ENCODE peak calls at places on chromosomes 3 and 15, in seven cellular contexts. One of them, this sample, is unnamed.

GRCh38 chr3:13474776-13475303 is 5.3 kb upstream of the HDAC11 start:
- DNase-seq in tibial artery: no peak
- DNase-seq in sigmoid colon: no peak
- DNase-seq in A549: no peak
- DNase-seq in esophagus squamous epithelium: no peak
- DNase-seq in ovary: peak; percentile 17
- DNase-seq in GM23338: no peak
- DNase-seq in this sample: no peak

GRCh38 chr3:172277151-172277652 is 171.1 kb downstream of the GHSR start:
- DNase-seq in tibial artery: no peak
- DNase-seq in sigmoid colon: no peak
- DNase-seq in A549: no peak
- DNase-seq in esophagus squamous epithelium: no peak
- DNase-seq in ovary: no peak
- DNase-seq in GM23338: no peak
- DNase-seq in this sample: no peak

GRCh38 chr15:40511093-40511471 is 40.3 kb downstream of the CHST14 start:
- DNase-seq in tibial artery: no peak
- DNase-seq in sigmoid colon: no peak
- DNase-seq in A549: no peak
- DNase-seq in esophagus squamous epithelium: no peak
- DNase-seq in ovary: no peak
- DNase-seq in GM23338: peak; percentile 32
- DNase-seq in this sample: no peak

GRCh38 chr15:71739355-71739754 is 71.0 kb upstream of the NR2E3 start:
- DNase-seq in tibial artery: no peak
- DNase-seq in sigmoid colon: no peak
- DNase-seq in A549: no peak
- DNase-seq in esophagus squamous epithelium: no peak
- DNase-seq in ovary: no peak
- DNase-seq in GM23338: no peak
- DNase-seq in this sample: no peak

GRCh38 chr3:105970283-105970682 is 101.5 kb upstream of the CBLB start:
- DNase-seq in tibial artery: peak; percentile 58
- DNase-seq in sigmoid colon: no peak
- DNase-seq in A549: peak; percentile 17
- DNase-seq in esophagus squamous epithelium: no peak
- DNase-seq in ovary: no peak
- DNase-seq in GM23338: no peak
- DNase-seq in this sample: peak; percentile 63

GRCh38 chr3:152309535-152310317 is 41.0 kb downstream of the MBNL1 start:
- DNase-seq in tibial artery: no peak
- DNase-seq in sigmoid colon: no peak
- DNase-seq in A549: no peak
- DNase-seq in esophagus squamous epithelium: no peak
- DNase-seq in ovary: no peak
- DNase-seq in GM23338: no peak
- DNase-seq in this sample: no peak

GRCh38 chr3:27905625-27906024 is 183.5 kb upstream of the EOMES start:
- DNase-seq in tibial artery: no peak
- DNase-seq in sigmoid colon: no peak
- DNase-seq in A549: no peak
- DNase-seq in esophagus squamous epithelium: no peak
- DNase-seq in ovary: no peak
- DNase-seq in GM23338: no peak
- DNase-seq in this sample: no peak

GRCh38 chr3:63661242-63661641 is 8.8 kb downstream of the SNTN start:
- DNase-seq in tibial artery: no peak
- DNase-seq in sigmoid colon: no peak
- DNase-seq in A549: no peak
- DNase-seq in esophagus squamous epithelium: no peak
- DNase-seq in ovary: no peak
- DNase-seq in GM23338: peak; percentile 7
- DNase-seq in this sample: no peak

GRCh38 chr3:186110975-186111974 is 2.4 kb upstream of the ETV5 start:
- DNase-seq in tibial artery: peak; percentile 46
- DNase-seq in sigmoid colon: no peak
- DNase-seq in A549: no peak
- DNase-seq in esophagus squamous epithelium: no peak
- DNase-seq in ovary: no peak
- DNase-seq in GM23338: no peak
- DNase-seq in this sample: no peak

GRCh38 chr15:21260966-21261395 is 179.3 kb downstream of the POTEB3 start:
- DNase-seq in tibial artery: no peak
- DNase-seq in sigmoid colon: peak; percentile 62
- DNase-seq in A549: peak; percentile 5
- DNase-seq in esophagus squamous epithelium: no peak
- DNase-seq in ovary: peak; percentile 39
- DNase-seq in GM23338: no peak
- DNase-seq in this sample: no peak

GRCh38 chr3:43786102-43786952 is 95.6 kb downstream of the ABHD5 start:
- DNase-seq in tibial artery: no peak
- DNase-seq in sigmoid colon: no peak
- DNase-seq in A549: no peak
- DNase-seq in esophagus squamous epithelium: no peak
- DNase-seq in ovary: no peak
- DNase-seq in GM23338: no peak
- DNase-seq in this sample: peak; percentile 49

GRCh38 chr15:71237456-71238188 is 122.4 kb downstream of the THSD4 start:
- DNase-seq in tibial artery: no peak
- DNase-seq in sigmoid colon: no peak
- DNase-seq in A549: peak; percentile 97
- DNase-seq in esophagus squamous epithelium: no peak
- DNase-seq in ovary: peak; percentile 65
- DNase-seq in GM23338: no peak
- DNase-seq in this sample: peak; percentile 79

GRCh38 chr15:22952826-22953579 is 27.2 kb downstream of the CYFIP1 start:
- DNase-seq in tibial artery: no peak
- DNase-seq in sigmoid colon: peak; percentile 63
- DNase-seq in A549: no peak
- DNase-seq in esophagus squamous epithelium: no peak
- DNase-seq in ovary: peak; percentile 60
- DNase-seq in GM23338: peak; percentile 76
- DNase-seq in this sample: no peak

GRCh38 chr3:48650723-48651122 is 12.0 kb downstream of the CELSR3 start:
- DNase-seq in tibial artery: no peak
- DNase-seq in sigmoid colon: no peak
- DNase-seq in A549: no peak
- DNase-seq in esophagus squamous epithelium: no peak
- DNase-seq in ovary: no peak
- DNase-seq in GM23338: no peak
- DNase-seq in this sample: no peak

GRCh38 chr15:51366911-51367310 is 25.5 kb downstream of the GLDN start:
- DNase-seq in tibial artery: peak; percentile 82
- DNase-seq in sigmoid colon: no peak
- DNase-seq in A549: peak; percentile 82
- DNase-seq in esophagus squamous epithelium: no peak
- DNase-seq in ovary: peak; percentile 46
- DNase-seq in GM23338: no peak
- DNase-seq in this sample: no peak

GRCh38 chr3:170470063-170471006 is 51.7 kb downstream of the CLDN11 start:
- DNase-seq in tibial artery: no peak
- DNase-seq in sigmoid colon: no peak
- DNase-seq in A549: peak; percentile 21
- DNase-seq in esophagus squamous epithelium: no peak
- DNase-seq in ovary: no peak
- DNase-seq in GM23338: no peak
- DNase-seq in this sample: no peak

GRCh38 chr3:43872901-43873300 is 182.2 kb downstream of the ABHD5 start:
- DNase-seq in tibial artery: no peak
- DNase-seq in sigmoid colon: no peak
- DNase-seq in A549: peak; percentile 85
- DNase-seq in esophagus squamous epithelium: no peak
- DNase-seq in ovary: no peak
- DNase-seq in GM23338: no peak
- DNase-seq in this sample: peak; percentile 21

GRCh38 chr3:189588061-189588817 is 43.0 kb upstream of the TP63 start:
- DNase-seq in tibial artery: no peak
- DNase-seq in sigmoid colon: no peak
- DNase-seq in A549: peak; percentile 23
- DNase-seq in esophagus squamous epithelium: no peak
- DNase-seq in ovary: no peak
- DNase-seq in GM23338: no peak
- DNase-seq in this sample: no peak

GRCh38 chr15:91254766-91255165 is 154.7 kb downstream of the SV2B start:
- DNase-seq in tibial artery: no peak
- DNase-seq in sigmoid colon: no peak
- DNase-seq in A549: peak; percentile 13
- DNase-seq in esophagus squamous epithelium: no peak
- DNase-seq in ovary: no peak
- DNase-seq in GM23338: no peak
- DNase-seq in this sample: no peak

GRCh38 chr15:93089855-93090305 is 869 bp upstream of the RGMA start:
- DNase-seq in tibial artery: peak; percentile 43
- DNase-seq in sigmoid colon: peak; percentile 78
- DNase-seq in A549: no peak
- DNase-seq in esophagus squamous epithelium: no peak
- DNase-seq in ovary: peak; percentile 55
- DNase-seq in GM23338: no peak
- DNase-seq in this sample: no peak

GRCh38 chr15:93088200-93088980 is 621 bp downstream of the RGMA start:
- DNase-seq in tibial artery: peak; percentile 39
- DNase-seq in sigmoid colon: peak; percentile 77
- DNase-seq in A549: peak; percentile 31
- DNase-seq in esophagus squamous epithelium: no peak
- DNase-seq in ovary: peak; percentile 75
- DNase-seq in GM23338: peak; percentile 72
- DNase-seq in this sample: no peak

GRCh38 chr15:93091465-93091864 is 2.5 kb upstream of the RGMA start:
- DNase-seq in tibial artery: no peak
- DNase-seq in sigmoid colon: no peak
- DNase-seq in A549: no peak
- DNase-seq in esophagus squamous epithelium: no peak
- DNase-seq in ovary: no peak
- DNase-seq in GM23338: no peak
- DNase-seq in this sample: no peak

GRCh38 chr15:93087825-93088199 is 1.2 kb downstream of the RGMA start:
- DNase-seq in tibial artery: peak; percentile 76
- DNase-seq in sigmoid colon: peak; percentile 92
- DNase-seq in A549: peak; percentile 72
- DNase-seq in esophagus squamous epithelium: no peak
- DNase-seq in ovary: peak; percentile 88
- DNase-seq in GM23338: peak; percentile 89
- DNase-seq in this sample: peak; percentile 93

GRCh38 chr15:93088981-93089854 is at the start of gene RGMA:
- DNase-seq in tibial artery: no peak
- DNase-seq in sigmoid colon: peak; percentile 70
- DNase-seq in A549: no peak
- DNase-seq in esophagus squamous epithelium: no peak
- DNase-seq in ovary: peak; percentile 77
- DNase-seq in GM23338: peak; percentile 66
- DNase-seq in this sample: no peak
- TF ChIP-seq CTCF in tibial artery: no peak
- TF ChIP-seq CTCF in sigmoid colon: no peak
- TF ChIP-seq CTCF in A549: no peak
- TF ChIP-seq CTCF in esophagus squamous epithelium: no peak
- TF ChIP-seq CTCF in ovary: no peak
- TF ChIP-seq CTCF in GM23338: no peak
- TF ChIP-seq CTCF in this sample: no peak

DNA sequence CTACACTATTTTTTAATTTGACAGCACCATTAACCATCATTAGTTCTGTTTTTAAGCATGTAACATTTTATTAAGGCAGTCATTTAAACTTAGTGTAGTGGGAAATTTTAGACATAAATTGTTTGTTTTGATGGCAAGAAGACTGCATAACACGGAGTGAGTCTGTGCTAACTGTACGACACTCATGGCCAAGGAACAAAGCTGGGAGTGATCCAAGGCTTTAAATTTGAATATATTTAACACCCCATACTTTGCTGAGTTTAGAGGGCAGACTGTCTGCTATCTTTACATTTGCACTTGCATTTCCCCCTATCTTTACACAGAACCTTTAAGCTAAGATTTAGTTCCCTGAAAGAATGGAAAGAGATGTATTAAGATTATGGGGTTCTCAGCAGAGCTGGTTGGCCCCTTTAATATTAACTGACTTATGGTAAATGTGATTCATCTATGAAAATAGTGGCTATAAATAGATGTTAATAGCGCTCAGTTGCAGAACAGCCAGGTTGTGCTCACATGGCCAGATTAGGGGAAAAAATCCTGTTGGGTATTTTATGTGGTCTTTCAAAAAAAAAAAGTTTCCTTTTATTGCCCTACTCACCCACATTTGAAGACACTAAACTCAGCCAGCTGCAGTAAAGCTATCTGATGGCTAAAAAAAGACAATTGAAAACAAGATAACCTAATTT is 120.8 kb downstream of the CMSS1 start:
- DNase-seq in tibial artery: no peak
- DNase-seq in sigmoid colon: no peak
- DNase-seq in A549: no peak
- DNase-seq in esophagus squamous epithelium: no peak
- DNase-seq in ovary: no peak
- DNase-seq in GM23338: no peak
- DNase-seq in this sample: no peak
- H3K27ac ChIP-seq in tibial artery: peak overlapping the region; percentile 77
- H3K27ac ChIP-seq in sigmoid colon: peak overlapping the region; percentile 59
- H3K27ac ChIP-seq in A549: no peak overlapping the region
- H3K27ac ChIP-seq in esophagus squamous epithelium: no peak overlapping the region
- H3K27ac ChIP-seq in ovary: no peak overlapping the region
- H3K27ac ChIP-seq in GM23338: no peak overlapping the region
- H3K27ac ChIP-seq in this sample: peak overlapping the region; percentile 58

GRCh38 chr3:149310796-149311534 is 22.5 kb downstream of the TM4SF18 start:
- DNase-seq in tibial artery: no peak
- DNase-seq in sigmoid colon: no peak
- DNase-seq in A549: no peak
- DNase-seq in esophagus squamous epithelium: no peak
- DNase-seq in ovary: no peak
- DNase-seq in GM23338: no peak
- DNase-seq in this sample: no peak

GRCh38 chr3:149316427-149316826 is 17.0 kb downstream of the TM4SF18 start:
- DNase-seq in tibial artery: no peak
- DNase-seq in sigmoid colon: no peak
- DNase-seq in A549: no peak
- DNase-seq in esophagus squamous epithelium: no peak
- DNase-seq in ovary: no peak
- DNase-seq in GM23338: no peak
- DNase-seq in this sample: no peak

GRCh38 chr3:149314807-149315578 is 18.4 kb downstream of the TM4SF18 start:
- DNase-seq in tibial artery: no peak
- DNase-seq in sigmoid colon: no peak
- DNase-seq in A549: peak; percentile 62
- DNase-seq in esophagus squamous epithelium: no peak
- DNase-seq in ovary: no peak
- DNase-seq in GM23338: no peak
- DNase-seq in this sample: no peak

GRCh38 chr3:149315694-149316093 is 17.7 kb downstream of the TM4SF18 start:
- DNase-seq in tibial artery: no peak
- DNase-seq in sigmoid colon: no peak
- DNase-seq in A549: no peak
- DNase-seq in esophagus squamous epithelium: no peak
- DNase-seq in ovary: no peak
- DNase-seq in GM23338: no peak
- DNase-seq in this sample: no peak

GRCh38 chr3:149313542-149313941 is 19.9 kb downstream of the TM4SF18 start:
- DNase-seq in tibial artery: no peak
- DNase-seq in sigmoid colon: no peak
- DNase-seq in A549: no peak
- DNase-seq in esophagus squamous epithelium: no peak
- DNase-seq in ovary: no peak
- DNase-seq in GM23338: no peak
- DNase-seq in this sample: no peak
- H3K4me1 ChIP-seq in tibial artery: peaks cover 39% of the 10 kb centered on the region
- H3K4me1 ChIP-seq in sigmoid colon: no peaks in the 10 kb centered on the region
- H3K4me1 ChIP-seq in A549: peaks cover 46% of the 10 kb centered on the region
- H3K4me1 ChIP-seq in esophagus squamous epithelium: peaks cover 9% of the 10 kb centered on the region
- H3K4me1 ChIP-seq in ovary: peaks cover 1% of the 10 kb centered on the region
- H3K4me1 ChIP-seq in GM23338: no peaks in the 10 kb centered on the region
- H3K4me1 ChIP-seq in this sample: no peaks in the 10 kb centered on the region

GRCh38 chr3:77086408-77086807 is 46.5 kb downstream of the ROBO2 start:
- DNase-seq in tibial artery: no peak
- DNase-seq in sigmoid colon: no peak
- DNase-seq in A549: no peak
- DNase-seq in esophagus squamous epithelium: no peak
- DNase-seq in ovary: no peak
- DNase-seq in GM23338: no peak
- DNase-seq in this sample: no peak
- TF ChIP-seq CTCF in tibial artery: no peak
- TF ChIP-seq CTCF in sigmoid colon: no peak
- TF ChIP-seq CTCF in A549: no peak
- TF ChIP-seq CTCF in esophagus squamous epithelium: no peak
- TF ChIP-seq CTCF in ovary: no peak
- TF ChIP-seq CTCF in GM23338: peak; percentile 20
- TF ChIP-seq CTCF in this sample: peak; percentile 18

This sample was measured in right atrium auricular region.